ENCODE peak calls at places on chromosomes 16 and 17, in eight cellular contexts. K, I, Z, U, J, L, C and D are unnamed samples.

GRCh38 chr17:77304051-77304745 is 163.4 kb downstream of the SEC14L1 start:
- DNase-seq in K (no peak), I (no peak), Z (no peak), U (peak; percentile 76), J (no peak), L (no peak), C (no peak), D (no peak)

GRCh38 chr17:67055811-67056745 is 11.7 kb downstream of the CACNG1 start:
- DNase-seq in K (no peak), I (no peak), Z (no peak), U (no peak), J (no peak), L (no peak), C (peak; percentile 79), D (no peak)

GRCh38 chr17:81161536-81161935 is 3.8 kb upstream of the PVALEF start:
- DNase-seq in K (no peak), I (no peak), Z (no peak), U (no peak), J (no peak), L (no peak), C (no peak), D (no peak)

GRCh38 chr17:73586921-73587680 is 57.1 kb downstream of the SDK2 start:
- DNase-seq in K (no peak), I (no peak), Z (no peak), U (no peak), J (no peak), L (no peak), C (no peak), D (peak; percentile 38)

GRCh38 chr16:19559242-19559910 is 3.9 kb downstream of the VPS35L start:
- DNase-seq in K (no peak), I (peak; percentile 33), Z (no peak), U (peak; percentile 14), J (no peak), L (peak; percentile 38), C (no peak), D (peak; percentile 28)

GRCh38 chr17:40371261-40371929 is 6.9 kb upstream of the GJD3 start:
- DNase-seq in K (no peak), I (peak; percentile 54), Z (no peak), U (no peak), J (no peak), L (no peak), C (no peak), D (no peak)

GRCh38 chr16:80896778-80897177 is 92.4 kb upstream of the CDYL2 start:
- DNase-seq in K (no peak), I (no peak), Z (no peak), U (no peak), J (no peak), L (no peak), C (no peak), D (no peak)

GRCh38 chr17:77163001-77163400 is 22.2 kb downstream of the SEC14L1 start:
- DNase-seq in K (no peak), I (no peak), Z (no peak), U (no peak), J (no peak), L (no peak), C (no peak), D (no peak)

GRCh38 chr17:58060596-58061191 is 22.5 kb upstream of the DYNLL2 start:
- DNase-seq in K (no peak), I (no peak), Z (no peak), U (peak; percentile 42), J (no peak), L (no peak), C (no peak), D (no peak)

GRCh38 chr17:31532161-31532515 is 140.7 kb downstream of the RAB11FIP4 start:
- DNase-seq in K (no peak), I (no peak), Z (no peak), U (no peak), J (no peak), L (no peak), C (no peak), D (no peak)

GRCh38 chr17:78342438-78343098 is 17.3 kb downstream of the SOCS3 start:
- DNase-seq in K (no peak), I (no peak), Z (no peak), U (no peak), J (peak; percentile 77), L (peak; percentile 79), C (no peak), D (peak; percentile 86)

GRCh38 chr17:20125724-20126123 is 116.6 kb downstream of the SPECC1 start:
- DNase-seq in K (no peak), I (no peak), Z (no peak), U (no peak), J (no peak), L (no peak), C (peak; percentile 63), D (no peak)

GRCh38 chr17:76174072-76174471 is 33.0 kb upstream of the FOXJ1 start:
- DNase-seq in K (no peak), I (no peak), Z (no peak), U (no peak), J (no peak), L (no peak), C (no peak), D (no peak)

GRCh38 chr17:9370464-9370863 is 205.2 kb downstream of the STX8 start:
- DNase-seq in K (no peak), I (no peak), Z (no peak), U (no peak), J (no peak), L (no peak), C (no peak), D (no peak)

GRCh38 chr17:19470529-19471261 is 59.7 kb downstream of the RNF112 start:
- DNase-seq in K (no peak), I (no peak), Z (no peak), U (no peak), J (peak; percentile 86), L (no peak), C (no peak), D (no peak)

GRCh38 chr16:17459903-17460521 is 10.7 kb downstream of the XYLT1 start:
- DNase-seq in K (no peak), I (no peak), Z (no peak), U (no peak), J (no peak), L (no peak), C (no peak), D (no peak)

GRCh38 chr16:88368994-88369393 is 13.8 kb upstream of the ZNF469 start:
- DNase-seq in K (no peak), I (no peak), Z (no peak), U (no peak), J (no peak), L (no peak), C (no peak), D (no peak)

GRCh38 chr16:25264599-25264998 is 7.0 kb upstream of the ZKSCAN2 start:
- DNase-seq in K (peak; percentile 2), I (peak; percentile 24), Z (no peak), U (no peak), J (no peak), L (no peak), C (no peak), D (no peak)

GRCh38 chr17:42315402-42316156 is 27.3 kb downstream of the STAT5A start:
- DNase-seq in K (no peak), I (peak; percentile 55), Z (no peak), U (no peak), J (no peak), L (no peak), C (no peak), D (no peak)

GRCh38 chr17:80724723-80725388 is 180.2 kb downstream of the RPTOR start:
- DNase-seq in K (no peak), I (no peak), Z (no peak), U (no peak), J (no peak), L (peak; percentile 67), C (no peak), D (peak; percentile 78)

GRCh38 chr16:19875900-19876299 is 8.7 kb downstream of the GPRC5B start:
- DNase-seq in K (no peak), I (no peak), Z (no peak), U (no peak), J (no peak), L (no peak), C (no peak), D (no peak)

GRCh38 chr17:41451154-41451728 is 10.5 kb upstream of the KRT38 start:
- DNase-seq in K (no peak), I (no peak), Z (no peak), U (no peak), J (no peak), L (no peak), C (no peak), D (no peak)

GRCh38 chr16:10497132-10498088 is 83.0 kb downstream of the EMP2 start:
- DNase-seq in K (no peak), I (peak; percentile 35), Z (no peak), U (no peak), J (no peak), L (no peak), C (no peak), D (no peak)

GRCh38 chr16:65070831-65071230 is 51.0 kb downstream of the CDH11 start:
- DNase-seq in K (no peak), I (no peak), Z (no peak), U (peak; percentile 33), J (peak; percentile 78), L (peak; percentile 75), C (no peak), D (peak; percentile 59)

GRCh38 chr17:17725853-17726720 is 44.8 kb downstream of the RAI1 start:
- DNase-seq in K (no peak), I (no peak), Z (no peak), U (no peak), J (no peak), L (no peak), C (no peak), D (no peak)

GRCh38 chr16:11613381-11614303 is 26.9 kb upstream of the LITAF start:
- DNase-seq in K (no peak), I (peak; percentile 55), Z (no peak), U (no peak), J (peak; percentile 72), L (peak; percentile 90), C (no peak), D (no peak)

GRCh38 chr16:81513204-81514040 is 68.8 kb downstream of the CMIP start:
- DNase-seq in K (no peak), I (no peak), Z (no peak), U (peak; percentile 5), J (peak; percentile 71), L (no peak), C (no peak), D (no peak)

GRCh38 chr16:5633845-5634440 is 536.3 kb upstream of the EEF2KMT start:
- DNase-seq in K (no peak), I (no peak), Z (no peak), U (no peak), J (no peak), L (peak; percentile 16), C (no peak), D (peak; percentile 12)

GRCh38 chr17:42795465-42795864 is 3.0 kb downstream of the COA3 start:
- DNase-seq in K (no peak), I (no peak), Z (no peak), U (no peak), J (no peak), L (no peak), C (no peak), D (no peak)